ENCODE peak calls at places on chromosomes 16 and 17, in eight cellular contexts. One of them, this sample, is unnamed.

GRCh38 chr17:21295036-21295952 is 10.8 kb downstream of the MAP2K3 start:
- DNase-seq in nephron progenitor cell: no peak
- DNase-seq in heart left ventricle: peak; percentile 81
- DNase-seq in tibial artery: no peak
- DNase-seq in left lung: peak; percentile 84
- DNase-seq in endothelial cell: no peak
- DNase-seq in astrocyte of the spinal cord: peak; percentile 55
- DNase-seq in MM.1S: no peak
- DNase-seq in this sample: no peak

GRCh38 chr17:8692916-8693315 is 51.7 kb downstream of the CCDC42 start:
- DNase-seq in heart left ventricle: no peak
- DNase-seq in nephron progenitor cell: no peak
- DNase-seq in endothelial cell: no peak
- DNase-seq in left lung: no peak
- DNase-seq in tibial artery: no peak
- DNase-seq in astrocyte of the spinal cord: no peak
- DNase-seq in MM.1S: no peak
- DNase-seq in this sample: peak; percentile 95

GRCh38 chr17:61410555-61411089 is 11.0 kb downstream of the TBX2 start:
- DNase-seq in left lung: peak; percentile 92
- DNase-seq in MM.1S: peak; percentile 59
- DNase-seq in tibial artery: peak; percentile 71
- DNase-seq in heart left ventricle: peak; percentile 92
- DNase-seq in endothelial cell: peak; percentile 91
- DNase-seq in nephron progenitor cell: peak; percentile 90
- DNase-seq in astrocyte of the spinal cord: peak; percentile 63
- DNase-seq in this sample: no peak

GRCh38 chr17:77859411-77859810 is 99.1 kb upstream of the TNRC6C start:
- DNase-seq in MM.1S: no peak
- DNase-seq in tibial artery: no peak
- DNase-seq in nephron progenitor cell: no peak
- DNase-seq in endothelial cell: no peak
- DNase-seq in heart left ventricle: peak; percentile 20
- DNase-seq in astrocyte of the spinal cord: no peak
- DNase-seq in left lung: peak; percentile 18
- DNase-seq in this sample: no peak

GRCh38 chr17:38867179-38867994 is 2.5 kb upstream of the LASP1 start:
- DNase-seq in MM.1S: peak; percentile 74
- DNase-seq in tibial artery: peak; percentile 65
- DNase-seq in nephron progenitor cell: peak; percentile 75
- DNase-seq in heart left ventricle: no peak
- DNase-seq in endothelial cell: peak; percentile 74
- DNase-seq in left lung: no peak
- DNase-seq in astrocyte of the spinal cord: peak; percentile 75
- DNase-seq in this sample: no peak

GRCh38 chr16:89560413-89561194 is at the start of gene RPL13:
- DNase-seq in MM.1S: peak; percentile 89
- DNase-seq in tibial artery: peak; percentile 95
- DNase-seq in endothelial cell: peak; percentile 92
- DNase-seq in left lung: peak; percentile 97
- DNase-seq in heart left ventricle: peak; percentile 97
- DNase-seq in astrocyte of the spinal cord: peak; percentile 97
- DNase-seq in nephron progenitor cell: peak; percentile 90
- DNase-seq in this sample: peak; percentile 80

GRCh38 chr17:67285360-67285759 is 40.4 kb upstream of the HELZ start:
- DNase-seq in left lung: no peak
- DNase-seq in MM.1S: no peak
- DNase-seq in tibial artery: no peak
- DNase-seq in astrocyte of the spinal cord: no peak
- DNase-seq in nephron progenitor cell: no peak
- DNase-seq in endothelial cell: no peak
- DNase-seq in heart left ventricle: no peak
- DNase-seq in this sample: no peak

GRCh38 chr16:51637744-51638100 is 486.7 kb upstream of the SALL1 start:
- DNase-seq in astrocyte of the spinal cord: no peak
- DNase-seq in endothelial cell: no peak
- DNase-seq in MM.1S: no peak
- DNase-seq in heart left ventricle: no peak
- DNase-seq in tibial artery: no peak
- DNase-seq in nephron progenitor cell: no peak
- DNase-seq in left lung: no peak
- DNase-seq in this sample: no peak

GRCh38 chr17:57468932-57469775 is 212.8 kb downstream of the MSI2 start:
- DNase-seq in heart left ventricle: no peak
- DNase-seq in left lung: no peak
- DNase-seq in astrocyte of the spinal cord: no peak
- DNase-seq in nephron progenitor cell: no peak
- DNase-seq in tibial artery: no peak
- DNase-seq in endothelial cell: no peak
- DNase-seq in MM.1S: no peak
- DNase-seq in this sample: no peak

GRCh38 chr16:2468725-2469398 is 2.2 kb upstream of the NTN3 start:
- DNase-seq in heart left ventricle: peak; percentile 65
- DNase-seq in astrocyte of the spinal cord: no peak
- DNase-seq in MM.1S: no peak
- DNase-seq in nephron progenitor cell: peak; percentile 49
- DNase-seq in endothelial cell: no peak
- DNase-seq in left lung: no peak
- DNase-seq in tibial artery: no peak
- DNase-seq in this sample: no peak

GRCh38 chr16:70430667-70431536 is 8.0 kb downstream of the ST3GAL2 start:
- DNase-seq in heart left ventricle: no peak
- DNase-seq in endothelial cell: peak; percentile 31
- DNase-seq in astrocyte of the spinal cord: no peak
- DNase-seq in nephron progenitor cell: peak; percentile 29
- DNase-seq in MM.1S: peak; percentile 62
- DNase-seq in left lung: no peak
- DNase-seq in tibial artery: peak; percentile 30
- DNase-seq in this sample: no peak

GRCh38 chr17:68491864-68492263 is 20.4 kb upstream of the PRKAR1A start:
- DNase-seq in nephron progenitor cell: no peak
- DNase-seq in heart left ventricle: peak; percentile 70
- DNase-seq in tibial artery: no peak
- DNase-seq in astrocyte of the spinal cord: no peak
- DNase-seq in MM.1S: no peak
- DNase-seq in left lung: no peak
- DNase-seq in endothelial cell: no peak
- DNase-seq in this sample: no peak

GRCh38 chr16:12793120-12793889 is 10.4 kb downstream of the CPPED1 start:
- DNase-seq in heart left ventricle: no peak
- DNase-seq in endothelial cell: no peak
- DNase-seq in MM.1S: no peak
- DNase-seq in tibial artery: no peak
- DNase-seq in nephron progenitor cell: no peak
- DNase-seq in left lung: no peak
- DNase-seq in astrocyte of the spinal cord: no peak
- DNase-seq in this sample: no peak

GRCh38 chr16:85254921-85255320 is 142.6 kb upstream of the CIBAR2 start:
- DNase-seq in nephron progenitor cell: no peak
- DNase-seq in left lung: no peak
- DNase-seq in tibial artery: no peak
- DNase-seq in MM.1S: no peak
- DNase-seq in heart left ventricle: no peak
- DNase-seq in endothelial cell: no peak
- DNase-seq in astrocyte of the spinal cord: no peak
- DNase-seq in this sample: no peak

GRCh38 chr16:9570521-9570920 is 479.1 kb downstream of the HAPSTR1 start:
- DNase-seq in astrocyte of the spinal cord: no peak
- DNase-seq in endothelial cell: no peak
- DNase-seq in left lung: no peak
- DNase-seq in heart left ventricle: no peak
- DNase-seq in MM.1S: no peak
- DNase-seq in tibial artery: no peak
- DNase-seq in nephron progenitor cell: no peak
- DNase-seq in this sample: no peak

GRCh38 chr17:8057691-8058114 is 18.8 kb downstream of the ALOX15B start:
- DNase-seq in astrocyte of the spinal cord: peak; percentile 71
- DNase-seq in tibial artery: peak; percentile 61
- DNase-seq in left lung: no peak
- DNase-seq in endothelial cell: peak; percentile 52
- DNase-seq in nephron progenitor cell: peak; percentile 57
- DNase-seq in heart left ventricle: no peak
- DNase-seq in MM.1S: peak; percentile 77
- DNase-seq in this sample: peak; percentile 80

GRCh38 chr17:17876959-17877547 is 40.3 kb upstream of the SREBF1 start:
- DNase-seq in tibial artery: peak; percentile 67
- DNase-seq in endothelial cell: no peak
- DNase-seq in left lung: no peak
- DNase-seq in nephron progenitor cell: no peak
- DNase-seq in MM.1S: no peak
- DNase-seq in heart left ventricle: peak; percentile 84
- DNase-seq in astrocyte of the spinal cord: peak; percentile 56
- DNase-seq in this sample: peak; percentile 32

GRCh38 chr17:71302721-71303549 is 817.9 kb upstream of the SOX9 start:
- DNase-seq in tibial artery: no peak
- DNase-seq in heart left ventricle: no peak
- DNase-seq in left lung: no peak
- DNase-seq in nephron progenitor cell: no peak
- DNase-seq in MM.1S: no peak
- DNase-seq in endothelial cell: no peak
- DNase-seq in astrocyte of the spinal cord: no peak
- DNase-seq in this sample: no peak

DNA sequence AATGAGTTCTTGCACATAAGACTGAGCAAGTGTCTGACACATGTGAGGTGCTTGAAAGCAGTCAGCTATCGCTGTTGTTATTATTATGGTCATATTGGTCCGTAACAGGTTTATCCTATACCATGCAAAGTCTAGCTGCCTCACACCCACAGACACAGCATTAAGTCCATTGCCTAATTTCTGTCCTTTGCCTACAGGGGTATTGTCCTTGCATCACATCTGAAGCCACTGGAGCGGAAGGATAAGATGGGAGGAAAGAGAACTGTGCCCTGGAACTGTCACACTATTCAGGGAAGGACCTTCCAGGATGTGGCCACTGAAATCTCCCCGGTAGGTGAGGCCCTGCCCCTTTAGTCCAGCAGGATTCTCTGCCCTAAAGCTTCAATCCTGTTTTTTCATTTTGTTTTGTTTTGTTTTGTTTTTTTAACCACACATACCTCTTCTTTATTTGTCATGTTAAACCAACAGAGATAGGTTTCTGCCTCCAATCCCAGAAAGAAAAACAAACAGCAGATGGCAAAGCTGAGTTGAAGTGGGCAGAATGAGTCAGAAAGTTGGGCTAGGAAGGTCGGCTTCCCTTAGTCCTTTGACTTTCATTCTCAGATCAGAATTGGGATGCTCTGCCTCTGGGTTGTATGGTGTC is 2.2 kb upstream of the EFTUD2 start:
- DNase-seq in left lung: no peak
- DNase-seq in tibial artery: no peak
- DNase-seq in endothelial cell: no peak
- DNase-seq in MM.1S: no peak
- DNase-seq in heart left ventricle: no peak
- DNase-seq in astrocyte of the spinal cord: peak; percentile 74
- DNase-seq in nephron progenitor cell: no peak
- DNase-seq in this sample: no peak
- TF ChIP-seq CTCF in left lung: no peak
- TF ChIP-seq CTCF in tibial artery: no peak
- TF ChIP-seq CTCF in endothelial cell: no peak
- TF ChIP-seq CTCF in MM.1S: no peak
- TF ChIP-seq CTCF in heart left ventricle: no peak
- TF ChIP-seq CTCF in astrocyte of the spinal cord: no peak
- TF ChIP-seq CTCF in nephron progenitor cell: no peak
- TF ChIP-seq CTCF in this sample: no peak

DNA sequence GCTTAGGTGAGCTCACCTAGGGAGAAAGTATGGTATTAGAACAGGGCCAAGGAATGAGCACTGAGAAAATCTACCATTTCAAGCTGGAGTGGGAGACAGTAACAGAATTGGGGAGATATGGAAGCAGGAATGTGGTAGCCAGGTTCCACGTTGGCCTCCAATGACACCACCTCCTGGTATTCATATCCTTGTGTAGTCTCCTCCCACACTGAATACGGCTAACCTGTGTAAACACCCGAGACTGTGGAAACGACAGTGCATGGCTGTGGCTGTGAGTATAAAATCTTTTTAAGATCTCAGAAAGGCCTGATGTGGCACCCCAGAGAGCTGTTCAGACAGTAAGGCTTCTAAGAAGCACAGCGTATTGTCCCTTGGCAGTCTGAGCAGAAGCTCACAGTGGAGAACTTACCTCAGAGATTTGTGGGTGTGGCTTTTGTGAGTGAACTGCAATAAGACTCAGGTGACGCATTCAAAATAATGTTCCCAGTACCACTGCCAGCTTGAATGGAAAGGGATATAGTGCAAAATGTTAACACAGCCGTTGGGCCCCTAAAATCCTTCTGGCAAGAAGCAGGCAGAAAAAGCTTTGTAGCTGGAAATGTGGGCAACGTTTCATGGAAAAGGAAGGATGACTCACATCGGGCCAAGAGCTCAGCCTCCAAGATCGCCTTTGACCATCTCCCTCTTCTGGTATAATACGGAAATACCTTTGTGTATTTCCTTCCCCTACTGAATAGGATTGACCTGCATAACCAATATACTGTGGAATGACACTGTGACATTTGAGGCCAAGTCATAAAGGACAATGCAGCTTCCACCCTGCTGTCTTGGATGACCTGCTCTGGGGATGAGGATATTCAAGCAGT is 14.4 kb downstream of the SDR42E1 start:
- DNase-seq in tibial artery: no peak
- DNase-seq in left lung: no peak
- DNase-seq in MM.1S: no peak
- DNase-seq in heart left ventricle: no peak
- DNase-seq in nephron progenitor cell: no peak
- DNase-seq in astrocyte of the spinal cord: peak; percentile 56
- DNase-seq in endothelial cell: no peak
- DNase-seq in this sample: no peak
- TF ChIP-seq CTCF in tibial artery: no peak
- TF ChIP-seq CTCF in left lung: no peak
- TF ChIP-seq CTCF in MM.1S: no peak
- TF ChIP-seq CTCF in heart left ventricle: no peak
- TF ChIP-seq CTCF in nephron progenitor cell: no peak
- TF ChIP-seq CTCF in astrocyte of the spinal cord: peak; percentile 15
- TF ChIP-seq CTCF in endothelial cell: peak; percentile 37
- TF ChIP-seq CTCF in this sample: peak; percentile 43

DNA sequence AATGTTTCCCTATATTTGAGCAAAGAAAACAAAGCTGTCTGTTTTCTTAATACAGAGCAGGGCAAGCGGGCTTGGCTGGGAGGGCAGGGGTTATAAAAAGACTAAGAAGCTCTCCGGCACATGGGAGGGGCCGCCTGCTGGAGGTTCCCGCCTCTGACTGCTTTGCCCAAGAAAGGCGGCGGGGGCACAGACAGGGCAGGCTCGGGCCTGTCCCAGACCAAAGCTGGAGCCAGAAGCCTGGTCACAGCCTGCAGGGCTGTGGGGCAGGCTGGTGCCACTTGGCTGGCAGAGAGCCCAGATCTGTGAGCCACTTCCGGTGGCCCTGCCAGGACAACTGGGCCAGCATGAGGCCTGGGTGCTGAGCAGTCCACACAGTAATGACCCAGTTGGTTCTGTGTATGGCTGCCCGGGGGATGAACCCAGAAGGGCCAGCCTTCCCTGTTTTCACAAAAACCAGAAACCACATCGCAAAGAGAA is 89.4 kb downstream of the LITAF start:
- DNase-seq in heart left ventricle: peak; percentile 92
- DNase-seq in astrocyte of the spinal cord: peak; percentile 72
- DNase-seq in tibial artery: peak; percentile 96
- DNase-seq in MM.1S: peak; percentile 64
- DNase-seq in left lung: peak; percentile 94
- DNase-seq in endothelial cell: no peak
- DNase-seq in nephron progenitor cell: peak; percentile 57
- DNase-seq in this sample: peak; percentile 87
- TF ChIP-seq CTCF in heart left ventricle: peak; percentile 23
- TF ChIP-seq CTCF in astrocyte of the spinal cord: no peak
- TF ChIP-seq CTCF in tibial artery: peak; percentile 37
- TF ChIP-seq CTCF in MM.1S: no peak
- TF ChIP-seq CTCF in left lung: no peak
- TF ChIP-seq CTCF in endothelial cell: no peak
- TF ChIP-seq CTCF in nephron progenitor cell: no peak
- TF ChIP-seq CTCF in this sample: no peak

GRCh38 chr17:60356947-60357346 is 35.0 kb downstream of the USP32 start:
- DNase-seq in endothelial cell: no peak
- DNase-seq in astrocyte of the spinal cord: peak; percentile 35
- DNase-seq in tibial artery: peak; percentile 33
- DNase-seq in MM.1S: no peak
- DNase-seq in left lung: no peak
- DNase-seq in nephron progenitor cell: no peak
- DNase-seq in heart left ventricle: no peak
- DNase-seq in this sample: no peak
- TF ChIP-seq CTCF in endothelial cell: no peak
- TF ChIP-seq CTCF in astrocyte of the spinal cord: no peak
- TF ChIP-seq CTCF in tibial artery: no peak
- TF ChIP-seq CTCF in MM.1S: no peak
- TF ChIP-seq CTCF in left lung: no peak
- TF ChIP-seq CTCF in nephron progenitor cell: no peak
- TF ChIP-seq CTCF in heart left ventricle: no peak
- TF ChIP-seq CTCF in this sample: no peak

This sample was measured in LNCaP clone FGC.